ENCODE peak calls at places on chromosomes 4 and X, in six cellular contexts. J is fibroblast of the aortic adventitia, Y is lung, C is A172, X is omental fat pad, N is lung microvascular endothelial cell. K is an unnamed sample.

GRCh38 chr4:22999419-22999818 is 306.7 kb downstream of the GBA3 start:
- DNase-seq in J (no peak), Y (no peak), C (no peak), X (no peak), N (no peak), K (no peak)

GRCh38 chr4:183936574-183937335 is 31.6 kb downstream of the STOX2 start:
- DNase-seq in J (no peak), Y (no peak), C (no peak), X (no peak), N (no peak), K (no peak)

GRCh38 chr4:117560329-117560728 is 474.0 kb upstream of the NDST3 start:
- DNase-seq in J (peak), Y (no peak), C (peak), X (no peak), N (no peak), K (peak)

GRCh38 chrX:69065451-69065850 is 99.8 kb downstream of the PJA1 start:
- DNase-seq in J (peak), Y (no peak), C (peak), X (no peak), N (peak), K (peak)

GRCh38 chr4:1055721-1056590 is 44.5 kb downstream of the FGFRL1 start:
- DNase-seq in J (peak), Y (no peak), C (no peak), X (no peak), N (no peak), K (no peak)

GRCh38 chrX:119041175-119041574 is 31.6 kb upstream of the CT47C1 start:
- DNase-seq in J (peak), Y (peak), C (peak), X (peak), N (peak), K (peak)

GRCh38 chrX:38861489-38861888 is 60.2 kb downstream of the MID1IP1 start:
- DNase-seq in J (peak), Y (no peak), C (no peak), X (no peak), N (no peak), K (no peak)

GRCh38 chr4:8559524-8560264 is 20.5 kb upstream of the GPR78 start:
- DNase-seq in J (no peak), Y (no peak), C (no peak), X (no peak), N (no peak), K (no peak)

GRCh38 chrX:74119016-74119910 is 184.7 kb upstream of the ZCCHC13 start:
- DNase-seq in J (peak), Y (no peak), C (peak), X (no peak), N (peak), K (peak)

GRCh38 chrX:153781428-153782047 is 697 bp downstream of the SRPK3 start:
- DNase-seq in J (no peak), Y (no peak), C (no peak), X (no peak), N (no peak), K (no peak)

GRCh38 chr4:95304898-95305297 is 243.9 kb downstream of the UNC5C start:
- DNase-seq in J (no peak), Y (peak), C (peak), X (no peak), N (no peak), K (peak)

GRCh38 chr4:150962245-150962644 is 52.8 kb downstream of the LRBA start:
- DNase-seq in J (no peak), Y (no peak), C (peak), X (no peak), N (peak), K (peak)

GRCh38 chrX:150450519-150451177 is 87.5 kb downstream of the MAMLD1 start:
- DNase-seq in J (no peak), Y (no peak), C (peak), X (no peak), N (no peak), K (no peak)

GRCh38 chr4:147201016-147201415 is 255.4 kb upstream of the TTC29 start:
- DNase-seq in J (no peak), Y (no peak), C (no peak), X (no peak), N (no peak), K (no peak)

GRCh38 chr4:1360423-1361283 is 13.6 kb downstream of the UVSSA start:
- DNase-seq in J (no peak), Y (no peak), C (no peak), X (no peak), N (no peak), K (no peak)

GRCh38 chr4:120071192-120071795 is 4.6 kb upstream of the MAD2L1 start:
- DNase-seq in J (peak), Y (peak), C (peak), X (no peak), N (peak), K (peak)

GRCh38 chr4:73844352-73844751 is 7.9 kb downstream of the CXCL6 start:
- DNase-seq in J (peak), Y (no peak), C (no peak), X (no peak), N (peak), K (peak)

GRCh38 chr4:163331629-163332360 is 601 bp downstream of the NPY1R start:
- DNase-seq in J (peak), Y (no peak), C (no peak), X (no peak), N (peak), K (no peak)

GRCh38 chr4:77007358-77008230 is 58.0 kb downstream of the SEPTIN11 start:
- DNase-seq in J (peak), Y (peak), C (peak), X (no peak), N (peak), K (peak)

GRCh38 chr4:100113732-100114131 is 76.5 kb downstream of the DDIT4L start:
- DNase-seq in J (no peak), Y (no peak), C (no peak), X (no peak), N (no peak), K (no peak)

GRCh38 chr4:173168396-173169177 is at the start of gene GALNT7:
- DNase-seq in J (peak), Y (peak), C (peak), X (peak), N (peak), K (peak)

GRCh38 chr4:11889099-11889498 is 460.4 kb upstream of the HS3ST1 start:
- DNase-seq in J (no peak), Y (no peak), C (no peak), X (no peak), N (no peak), K (no peak)

GRCh38 chrX:63350551-63350950 is 581 bp downstream of the SPIN4 start:
- DNase-seq in J (peak), Y (no peak), C (peak), X (no peak), N (no peak), K (no peak)

GRCh38 chr4:101857176-101857575 is 66.6 kb downstream of the BANK1 start:
- DNase-seq in J (no peak), Y (no peak), C (no peak), X (no peak), N (no peak), K (no peak)

GRCh38 chr4:152997771-152998487 is 61.8 kb downstream of the FHDC1 start:
- DNase-seq in J (no peak), Y (peak), C (no peak), X (no peak), N (no peak), K (peak)

GRCh38 chr4:129561280-129561679 is 465.3 kb downstream of the C4orf33 start:
- DNase-seq in J (no peak), Y (no peak), C (no peak), X (no peak), N (peak), K (no peak)

GRCh38 chr4:184596617-184597185 is 52.5 kb downstream of the CASP3 start:
- DNase-seq in J (peak), Y (no peak), C (no peak), X (no peak), N (peak), K (no peak)

GRCh38 chrX:137566746-137567473 is 983 bp downstream of the ZIC3 start:
- DNase-seq in J (no peak), Y (no peak), C (no peak), X (no peak), N (no peak), K (no peak)

GRCh38 chr4:87523307-87523706 is 5.9 kb downstream of the SPARCL1 start:
- DNase-seq in J (no peak), Y (no peak), C (no peak), X (no peak), N (no peak), K (no peak)

K was measured in RCC 7860.